ENCODE peak calls at places on chromosomes 12 and 14, in seven cellular contexts. W, O, N, U, A, S and C are unnamed samples.
A peak's percentile ranks its signal among the peaks of the same experiment; 100 is the strongest.

GRCh38 chr12:75360920-75361319 is 26.4 kb downstream of the GLIPR1L1 start:
- DNase-seq in A (no peak), U (no peak), S (peak; percentile 3), W (no peak), N (no peak), O (no peak), C (no peak)

GRCh38 chr14:67191768-67192290 is 2.6 kb downstream of the GARIN2 start:
- DNase-seq in A (no peak), S (no peak), U (no peak), N (no peak), O (no peak), W (no peak), C (no peak)

GRCh38 chr14:73833024-73833423 is 18.6 kb upstream of the PTGR2 start:
- DNase-seq in S (no peak), O (no peak), U (no peak), N (no peak), A (no peak), W (no peak), C (no peak)

GRCh38 chr12:59357811-59358210 is 238.0 kb upstream of the SLC16A7 start:
- DNase-seq in N (no peak), W (no peak), O (no peak), U (no peak), S (no peak), A (no peak), C (no peak)

GRCh38 chr14:92252291-92252690 is 70.7 kb upstream of the SLC24A4 start:
- DNase-seq in W (no peak), N (no peak), S (no peak), U (no peak), O (no peak), A (no peak), C (no peak)

GRCh38 chr12:113070117-113070906 is 13.8 kb downstream of the DTX1 start:
- DNase-seq in S (no peak), O (no peak), U (no peak), W (no peak), A (no peak), N (no peak), C (no peak)

GRCh38 chr14:59305836-59306555 is 117.5 kb downstream of the DAAM1 start:
- DNase-seq in A (no peak), S (no peak), W (no peak), O (peak; percentile 77), N (no peak), U (no peak), C (no peak)

GRCh38 chr14:67918838-67919237 is 99.3 kb downstream of the RAD51B start:
- DNase-seq in A (no peak), W (no peak), U (no peak), N (no peak), S (no peak), O (no peak), C (no peak)

GRCh38 chr14:71555654-71556559 is 376.3 kb upstream of the RGS6 start:
- DNase-seq in A (no peak), O (peak; percentile 4), W (no peak), U (no peak), S (peak; percentile 98), N (no peak), C (no peak)

GRCh38 chr14:21556378-21557083 is 23.3 kb downstream of the OR10G3 start:
- DNase-seq in W (no peak), A (no peak), N (no peak), U (no peak), S (no peak), O (no peak), C (no peak)

GRCh38 chr12:11649413-11650278 is at the start of gene ETV6:
- DNase-seq in N (no peak), S (peak; percentile 86), W (peak; percentile 70), U (peak; percentile 87), O (peak; percentile 69), A (peak; percentile 68), C (peak; percentile 63)

GRCh38 chr12:11651785-11652184 is 2.3 kb downstream of the ETV6 start:
- DNase-seq in U (no peak), S (no peak), O (no peak), A (no peak), W (no peak), N (no peak), C (no peak)

GRCh38 chr12:11650697-11651281 is 1.3 kb downstream of the ETV6 start:
- DNase-seq in A (no peak), S (peak; percentile 40), O (peak; percentile 31), U (peak; percentile 37), N (no peak), W (no peak), C (no peak)

GRCh38 chr12:11651377-11651776 is 1.9 kb downstream of the ETV6 start:
- DNase-seq in S (no peak), A (no peak), O (no peak), U (no peak), W (no peak), N (no peak), C (no peak)

DNA sequence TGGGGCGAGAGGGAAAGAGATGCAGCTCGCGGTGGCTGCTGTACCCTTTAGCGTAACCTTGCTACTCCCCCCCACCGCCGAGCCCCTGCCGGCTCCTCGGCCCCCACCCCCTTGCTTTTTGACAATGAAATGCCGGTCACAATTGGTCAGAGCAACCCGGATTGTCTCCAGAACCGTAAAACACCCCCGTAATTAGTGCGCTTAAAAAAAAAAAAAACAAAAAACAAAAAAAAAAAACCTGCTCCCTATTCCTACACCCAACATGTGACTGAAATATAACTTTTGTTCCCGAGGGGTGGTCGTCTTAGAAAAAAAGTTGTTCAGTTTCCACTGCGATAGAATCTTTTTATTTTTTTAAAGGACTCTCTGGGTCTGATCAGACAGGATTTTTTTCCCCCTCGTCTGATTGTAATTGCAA is 814 bp downstream of the ETV6 start:
- DNase-seq in O (no peak), W (peak; percentile 18), A (no peak), N (no peak), S (no peak), U (peak; percentile 56), C (no peak)
- TF ChIP-seq YY1 in O (no peak), W (no peak), A (no peak), N (no peak), S (no peak), U (no peak), C (no peak)

GRCh38 chr14:54562334-54562733 is 4.6 kb upstream of the SAMD4A start:
- DNase-seq in A (no peak), N (no peak), U (no peak), S (no peak), W (no peak), O (no peak), C (no peak)

GRCh38 chr14:54566152-54566409 is 847 bp upstream of the SAMD4A start:
- DNase-seq in O (no peak), W (no peak), N (no peak), S (no peak), U (no peak), A (no peak), C (no peak)

GRCh38 chr14:54564799-54565235 is 2.1 kb upstream of the SAMD4A start:
- DNase-seq in N (no peak), A (no peak), S (no peak), U (no peak), W (no peak), O (peak; percentile 13), C (no peak)

GRCh38 chr14:54565236-54566151 is 1.4 kb upstream of the SAMD4A start:
- DNase-seq in U (peak; percentile 91), W (peak; percentile 64), N (no peak), A (peak; percentile 66), S (no peak), O (peak; percentile 83), C (peak; percentile 79)

GRCh38 chr14:54564071-54564798 is 2.7 kb upstream of the SAMD4A start:
- DNase-seq in W (peak; percentile 15), S (no peak), N (no peak), O (peak; percentile 36), U (peak; percentile 33), A (no peak), C (no peak)
- H3K4me3 ChIP-seq in W (no peak overlapping the region), S (peak overlapping the region; percentile 73), N (peak overlapping the region; percentile 75), O (peak overlapping the region; percentile 89), U (peak overlapping the region; percentile 73), A (no peak overlapping the region), C (peak overlapping the region; percentile 73)

GRCh38 chr14:61644185-61644584 is 51.1 kb upstream of the HIF1A start:
- DNase-seq in W (no peak), U (no peak), S (no peak), O (no peak), N (no peak), A (no peak), C (no peak)

GRCh38 chr14:61643546-61643945 is 51.8 kb upstream of the HIF1A start:
- DNase-seq in O (no peak), N (no peak), S (no peak), W (no peak), A (no peak), U (no peak), C (no peak)

GRCh38 chr14:61640158-61640833 is 55.0 kb upstream of the HIF1A start:
- DNase-seq in A (no peak), W (no peak), S (no peak), N (no peak), O (no peak), U (no peak), C (no peak)

GRCh38 chr14:61640834-61641170 is 54.5 kb upstream of the HIF1A start:
- DNase-seq in W (no peak), U (no peak), A (no peak), N (no peak), S (no peak), O (no peak), C (no peak)

GRCh38 chr14:61642246-61642982 is 52.9 kb upstream of the HIF1A start:
- DNase-seq in A (no peak), O (no peak), U (no peak), S (no peak), W (no peak), N (no peak), C (no peak)
- TF ChIP-seq YY1 in A (no peak), O (no peak), U (no peak), S (no peak), W (no peak), N (no peak), C (no peak)

DNA sequence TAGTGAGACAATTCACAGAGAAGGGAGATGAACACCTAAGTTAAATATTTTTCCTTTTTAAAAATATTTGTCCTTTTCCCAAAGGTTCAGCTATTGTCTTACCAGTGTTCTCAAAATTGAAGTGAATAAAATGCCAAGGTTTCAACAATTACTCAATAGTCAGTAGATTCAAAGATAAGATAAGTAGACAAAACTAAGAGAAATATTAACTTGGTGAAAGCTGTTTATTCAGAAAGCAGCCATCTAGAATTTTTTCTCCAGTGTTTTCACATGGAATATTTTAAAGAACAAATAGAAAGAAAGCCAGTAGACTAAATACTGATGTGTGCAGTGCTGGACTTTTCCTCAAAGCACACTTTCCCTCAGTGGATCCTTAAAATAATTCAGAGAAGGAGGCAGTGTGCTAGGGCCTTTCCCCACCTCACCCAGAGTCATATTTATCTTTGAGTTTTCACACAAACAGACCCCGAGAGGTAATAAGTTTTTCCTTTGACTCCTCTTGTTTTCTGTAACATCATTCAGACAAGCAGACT is 144.5 kb upstream of the PLEKHG7 start:
- DNase-seq in O (no peak), N (no peak), W (no peak), U (no peak), A (no peak), S (no peak), C (no peak)
- H3K4me3 ChIP-seq in O (no peak overlapping the region), N (no peak overlapping the region), W (no peak overlapping the region), U (no peak overlapping the region), A (no peak overlapping the region), S (peak overlapping the region; percentile 75), C (no peak overlapping the region)